ENCODE peak calls at places on chromosomes 7 and 10, in five cellular contexts. S is A549; L is NCI-H1092 treated with DMSO at 0.1 percent for 48 hours; Y is CD4-positive, alpha-beta memory T cell; P is body of pancreas. Q is an unnamed sample.

GRCh38 chr10:119029613-119030420 is at the start of gene NANOS1:
- DNase-seq in Y (no peak), S (peak; percentile 40), P (no peak), L (peak; percentile 51), Q (no peak)

GRCh38 chr10:78200686-78201085 is 167.0 kb downstream of the RPS24 start:
- DNase-seq in S (no peak), Y (no peak), P (no peak), L (no peak), Q (no peak)

GRCh38 chr10:61789031-61789430 is 112.5 kb upstream of the ARID5B start:
- DNase-seq in S (no peak), P (no peak), Y (no peak), L (no peak), Q (no peak)

GRCh38 chr10:120415709-120416330 is 41.2 kb upstream of the PLPP4 start:
- DNase-seq in L (no peak), S (no peak), Y (no peak), P (no peak), Q (peak; percentile 18)

GRCh38 chr10:71312840-71313789 is 5.9 kb upstream of the SLC29A3 start:
- DNase-seq in Y (no peak), L (no peak), S (no peak), P (peak; percentile 45), Q (no peak)

GRCh38 chr10:53980210-53980609 is 820.8 kb downstream of the PCDH15 start:
- DNase-seq in L (no peak), Y (no peak), S (no peak), P (no peak), Q (no peak)

GRCh38 chr7:9863542-9863941 is 1110.1 kb upstream of the PHF14 start:
- DNase-seq in Y (no peak), S (no peak), L (no peak), P (no peak), Q (no peak)

GRCh38 chr10:113982745-113983144 is 60.9 kb upstream of the ADRB1 start:
- DNase-seq in S (no peak), L (no peak), Y (no peak), P (peak; percentile 58), Q (no peak)

GRCh38 chr10:30858499-30858898 is 173.2 kb downstream of the ZNF438 start:
- DNase-seq in L (no peak), S (no peak), Y (no peak), P (no peak), Q (no peak)

GRCh38 chr7:148623586-148624282 is 33.2 kb downstream of the C7orf33 start:
- DNase-seq in L (peak; percentile 28), Y (no peak), S (no peak), P (no peak), Q (peak; percentile 13)

GRCh38 chr7:131699323-131699722 is 142.9 kb upstream of the PODXL start:
- DNase-seq in Y (no peak), S (no peak), L (no peak), P (no peak), Q (no peak)

GRCh38 chr7:154857728-154858681 is 144.9 kb downstream of the PAXIP1 start:
- DNase-seq in L (no peak), S (peak; percentile 31), Y (no peak), P (no peak), Q (no peak)

GRCh38 chr7:79778786-79779382 is 325.4 kb upstream of the MAGI2 start:
- DNase-seq in L (no peak), Y (no peak), P (no peak), S (no peak), Q (no peak)

GRCh38 chr10:28343252-28343651 is 40.4 kb upstream of the MPP7 start:
- DNase-seq in P (no peak), L (no peak), Y (no peak), S (no peak), Q (no peak)

GRCh38 chr10:12188656-12189055 is 7.0 kb downstream of the NUDT5 start:
- DNase-seq in P (no peak), Y (no peak), S (no peak), L (no peak), Q (no peak)

GRCh38 chr7:151408839-151409554 is 841 bp downstream of the WDR86 start:
- DNase-seq in L (no peak), Y (peak; percentile 92), P (peak; percentile 31), S (no peak), Q (no peak)

GRCh38 chr7:29145553-29146081 is 720 bp downstream of the CPVL start:
- DNase-seq in L (no peak), Y (no peak), P (no peak), S (no peak), Q (no peak)

GRCh38 chr7:3606436-3606835 is 305.4 kb downstream of the SDK1 start:
- DNase-seq in S (no peak), P (no peak), L (no peak), Y (no peak), Q (no peak)

GRCh38 chr10:127117125-127117524 is 79.3 kb downstream of the INSYN2A start:
- DNase-seq in P (peak; percentile 16), Y (no peak), L (no peak), S (peak; percentile 18), Q (peak; percentile 13)

GRCh38 chr10:19819419-19820033 is 3.3 kb downstream of the PLXDC2 start:
- DNase-seq in Y (no peak), P (peak; percentile 67), S (peak; percentile 52), L (no peak), Q (peak; percentile 11)

GRCh38 chr7:100430450-100431285 is 1.0 kb downstream of the MEPCE start:
- DNase-seq in Y (no peak), L (no peak), P (no peak), S (no peak), Q (no peak)

GRCh38 chr7:28005075-28005847 is 175.3 kb downstream of the JAZF1 start:
- DNase-seq in L (no peak), P (peak; percentile 5), Y (no peak), S (no peak), Q (no peak)

GRCh38 chr7:45872116-45873034 is 507 bp downstream of the CCDC201 start:
- DNase-seq in S (peak; percentile 26), L (no peak), P (no peak), Y (no peak), Q (no peak)

GRCh38 chr10:103921750-103922195 is 3.8 kb upstream of the STN1 start:
- DNase-seq in P (peak; percentile 30), S (peak; percentile 48), Y (no peak), L (no peak), Q (no peak)

GRCh38 chr7:1787241-1787640 is 117.2 kb downstream of the ELFN1 start:
- DNase-seq in P (no peak), S (no peak), Y (no peak), L (no peak), Q (no peak)

GRCh38 chr7:143256932-143257331 is 6.3 kb upstream of the GSTK1 start:
- DNase-seq in L (no peak), Y (no peak), P (no peak), S (no peak), Q (no peak)